ENCODE peak calls at places on chromosome 10, in five cellular contexts. One of them, this sample, is unnamed.

GRCh38 chr10:100470367-100470766 is 7.6 kb downstream of the WNT8B start:
- DNase-seq in prostate gland: no peak
- DNase-seq in colonic mucosa: no peak
- DNase-seq in AG10803: peak
- DNase-seq in SK-N-SH: no peak
- DNase-seq in this sample: no peak

GRCh38 chr10:119030421-119031250 is 1.1 kb downstream of the NANOS1 start:
- DNase-seq in SK-N-SH: peak
- DNase-seq in AG10803: peak
- DNase-seq in colonic mucosa: peak
- DNase-seq in prostate gland: peak
- DNase-seq in this sample: peak

GRCh38 chr10:77889277-77889903 is 37.2 kb downstream of the DLG5 start:
- DNase-seq in prostate gland: peak
- DNase-seq in SK-N-SH: no peak
- DNase-seq in AG10803: no peak
- DNase-seq in colonic mucosa: peak
- DNase-seq in this sample: no peak

GRCh38 chr10:87659571-87660483 is at the start of gene PAPSS2:
- DNase-seq in AG10803: peak
- DNase-seq in prostate gland: peak
- DNase-seq in colonic mucosa: peak
- DNase-seq in SK-N-SH: peak
- DNase-seq in this sample: peak

GRCh38 chr10:98074315-98074911 is 44.0 kb upstream of the CRTAC1 start:
- DNase-seq in AG10803: no peak
- DNase-seq in colonic mucosa: no peak
- DNase-seq in SK-N-SH: no peak
- DNase-seq in prostate gland: no peak
- DNase-seq in this sample: peak

GRCh38 chr10:20970044-20970443 is 72.9 kb upstream of the NEBL start:
- DNase-seq in prostate gland: no peak
- DNase-seq in colonic mucosa: no peak
- DNase-seq in SK-N-SH: no peak
- DNase-seq in AG10803: peak
- DNase-seq in this sample: peak

GRCh38 chr10:78535716-78536218 is 502.1 kb downstream of the RPS24 start:
- DNase-seq in AG10803: no peak
- DNase-seq in prostate gland: no peak
- DNase-seq in colonic mucosa: peak
- DNase-seq in SK-N-SH: no peak
- DNase-seq in this sample: no peak

GRCh38 chr10:90675621-90676020 is 182.2 kb downstream of the HTR7 start:
- DNase-seq in SK-N-SH: no peak
- DNase-seq in colonic mucosa: no peak
- DNase-seq in prostate gland: no peak
- DNase-seq in AG10803: peak
- DNase-seq in this sample: peak

GRCh38 chr10:106515206-106515790 is 649.2 kb downstream of the SORCS1 start:
- DNase-seq in SK-N-SH: no peak
- DNase-seq in AG10803: no peak
- DNase-seq in prostate gland: peak
- DNase-seq in colonic mucosa: no peak
- DNase-seq in this sample: no peak

GRCh38 chr10:12656518-12657142 is 307.3 kb downstream of the CAMK1D start:
- DNase-seq in colonic mucosa: no peak
- DNase-seq in SK-N-SH: peak
- DNase-seq in prostate gland: peak
- DNase-seq in AG10803: peak
- DNase-seq in this sample: peak

GRCh38 chr10:102393411-102394078 is 2.0 kb upstream of the NFKB2 start:
- DNase-seq in colonic mucosa: no peak
- DNase-seq in SK-N-SH: peak
- DNase-seq in AG10803: no peak
- DNase-seq in prostate gland: no peak
- DNase-seq in this sample: no peak

GRCh38 chr10:6114758-6115410 is 26.1 kb downstream of the RBM17 start:
- DNase-seq in colonic mucosa: no peak
- DNase-seq in AG10803: peak
- DNase-seq in prostate gland: no peak
- DNase-seq in SK-N-SH: no peak
- DNase-seq in this sample: peak

GRCh38 chr10:48564466-48565150 is 40.3 kb downstream of the ARHGAP22 start:
- DNase-seq in prostate gland: no peak
- DNase-seq in colonic mucosa: no peak
- DNase-seq in AG10803: no peak
- DNase-seq in SK-N-SH: no peak
- DNase-seq in this sample: no peak

GRCh38 chr10:78443900-78444571 is 410.4 kb downstream of the RPS24 start:
- DNase-seq in prostate gland: no peak
- DNase-seq in AG10803: no peak
- DNase-seq in SK-N-SH: no peak
- DNase-seq in colonic mucosa: no peak
- DNase-seq in this sample: no peak

GRCh38 chr10:30537586-30537985 is 92.0 kb downstream of the LYZL2 start:
- DNase-seq in SK-N-SH: no peak
- DNase-seq in AG10803: no peak
- DNase-seq in prostate gland: no peak
- DNase-seq in colonic mucosa: no peak
- DNase-seq in this sample: no peak

GRCh38 chr10:119849031-119849789 is 23.4 kb downstream of the MCMBP start:
- DNase-seq in colonic mucosa: no peak
- DNase-seq in SK-N-SH: no peak
- DNase-seq in prostate gland: no peak
- DNase-seq in AG10803: peak
- DNase-seq in this sample: peak

GRCh38 chr10:51238987-51239386 is 164.7 kb downstream of the PRKG1 start:
- DNase-seq in AG10803: no peak
- DNase-seq in prostate gland: no peak
- DNase-seq in colonic mucosa: no peak
- DNase-seq in SK-N-SH: no peak
- DNase-seq in this sample: no peak
- H3K4me3 ChIP-seq in AG10803: no peak
- H3K4me3 ChIP-seq in prostate gland: no peak
- H3K4me3 ChIP-seq in colonic mucosa: no peak
- H3K4me3 ChIP-seq in SK-N-SH: no peak
- H3K4me3 ChIP-seq in this sample: no peak

GRCh38 chr10:103667390-103667789 is 173.9 kb downstream of the NEURL1 start:
- DNase-seq in SK-N-SH: no peak
- DNase-seq in AG10803: no peak
- DNase-seq in colonic mucosa: no peak
- DNase-seq in prostate gland: no peak
- DNase-seq in this sample: peak

GRCh38 chr10:103665439-103665838 is 171.9 kb downstream of the NEURL1 start:
- DNase-seq in prostate gland: no peak
- DNase-seq in AG10803: no peak
- DNase-seq in colonic mucosa: no peak
- DNase-seq in SK-N-SH: no peak
- DNase-seq in this sample: no peak

GRCh38 chr10:103663802-103664201 is 170.3 kb downstream of the NEURL1 start:
- DNase-seq in colonic mucosa: no peak
- DNase-seq in AG10803: peak
- DNase-seq in prostate gland: peak
- DNase-seq in SK-N-SH: no peak
- DNase-seq in this sample: no peak

GRCh38 chr10:103666751-103667150 is 173.2 kb downstream of the NEURL1 start:
- DNase-seq in SK-N-SH: no peak
- DNase-seq in colonic mucosa: no peak
- DNase-seq in AG10803: no peak
- DNase-seq in prostate gland: no peak
- DNase-seq in this sample: no peak

GRCh38 chr10:103666109-103666508 is 172.6 kb downstream of the NEURL1 start:
- DNase-seq in AG10803: peak
- DNase-seq in colonic mucosa: peak
- DNase-seq in SK-N-SH: peak
- DNase-seq in prostate gland: no peak
- DNase-seq in this sample: peak
- TF ChIP-seq CTCF in AG10803: peak
- TF ChIP-seq CTCF in colonic mucosa: no peak
- TF ChIP-seq CTCF in SK-N-SH: peak
- TF ChIP-seq CTCF in prostate gland: no peak
- TF ChIP-seq CTCF in this sample: peak

GRCh38 chr10:46310851-46311250 is 24.1 kb downstream of the ANTXRL start:
- DNase-seq in AG10803: no peak
- DNase-seq in prostate gland: no peak
- DNase-seq in SK-N-SH: no peak
- DNase-seq in colonic mucosa: no peak
- DNase-seq in this sample: no peak

GRCh38 chr10:46308113-46308415 is 21.3 kb downstream of the ANTXRL start:
- DNase-seq in prostate gland: no peak
- DNase-seq in colonic mucosa: no peak
- DNase-seq in AG10803: no peak
- DNase-seq in SK-N-SH: no peak
- DNase-seq in this sample: no peak

GRCh38 chr10:46310143-46310514 is 23.3 kb downstream of the ANTXRL start:
- DNase-seq in SK-N-SH: no peak
- DNase-seq in colonic mucosa: no peak
- DNase-seq in prostate gland: no peak
- DNase-seq in AG10803: no peak
- DNase-seq in this sample: no peak

GRCh38 chr10:46308666-46309450 is 22.1 kb downstream of the ANTXRL start:
- DNase-seq in colonic mucosa: no peak
- DNase-seq in AG10803: no peak
- DNase-seq in SK-N-SH: no peak
- DNase-seq in prostate gland: no peak
- DNase-seq in this sample: no peak

GRCh38 chr10:46309511-46310142 is 22.8 kb downstream of the ANTXRL start:
- DNase-seq in colonic mucosa: no peak
- DNase-seq in prostate gland: no peak
- DNase-seq in AG10803: no peak
- DNase-seq in SK-N-SH: no peak
- DNase-seq in this sample: no peak
- H3K4me3 ChIP-seq in colonic mucosa: no peak
- H3K4me3 ChIP-seq in prostate gland: no peak
- H3K4me3 ChIP-seq in AG10803: no peak
- H3K4me3 ChIP-seq in SK-N-SH: no peak
- H3K4me3 ChIP-seq in this sample: no peak

GRCh38 chr10:116155191-116155590 is 117.8 kb downstream of the GFRA1 start:
- DNase-seq in AG10803: no peak
- DNase-seq in prostate gland: no peak
- DNase-seq in colonic mucosa: no peak
- DNase-seq in SK-N-SH: no peak
- DNase-seq in this sample: no peak

GRCh38 chr10:116147162-116147906 is 125.7 kb downstream of the GFRA1 start:
- DNase-seq in SK-N-SH: no peak
- DNase-seq in AG10803: no peak
- DNase-seq in prostate gland: no peak
- DNase-seq in colonic mucosa: no peak
- DNase-seq in this sample: no peak

GRCh38 chr10:116146374-116146773 is 126.6 kb downstream of the GFRA1 start:
- DNase-seq in prostate gland: no peak
- DNase-seq in colonic mucosa: no peak
- DNase-seq in SK-N-SH: no peak
- DNase-seq in AG10803: peak
- DNase-seq in this sample: no peak

GRCh38 chr10:116151076-116151475 is 121.9 kb downstream of the GFRA1 start:
- DNase-seq in SK-N-SH: no peak
- DNase-seq in AG10803: peak
- DNase-seq in prostate gland: no peak
- DNase-seq in colonic mucosa: no peak
- DNase-seq in this sample: no peak
- TF ChIP-seq CTCF in SK-N-SH: no peak
- TF ChIP-seq CTCF in AG10803: no peak
- TF ChIP-seq CTCF in prostate gland: no peak
- TF ChIP-seq CTCF in colonic mucosa: no peak
- TF ChIP-seq CTCF in this sample: no peak

DNA sequence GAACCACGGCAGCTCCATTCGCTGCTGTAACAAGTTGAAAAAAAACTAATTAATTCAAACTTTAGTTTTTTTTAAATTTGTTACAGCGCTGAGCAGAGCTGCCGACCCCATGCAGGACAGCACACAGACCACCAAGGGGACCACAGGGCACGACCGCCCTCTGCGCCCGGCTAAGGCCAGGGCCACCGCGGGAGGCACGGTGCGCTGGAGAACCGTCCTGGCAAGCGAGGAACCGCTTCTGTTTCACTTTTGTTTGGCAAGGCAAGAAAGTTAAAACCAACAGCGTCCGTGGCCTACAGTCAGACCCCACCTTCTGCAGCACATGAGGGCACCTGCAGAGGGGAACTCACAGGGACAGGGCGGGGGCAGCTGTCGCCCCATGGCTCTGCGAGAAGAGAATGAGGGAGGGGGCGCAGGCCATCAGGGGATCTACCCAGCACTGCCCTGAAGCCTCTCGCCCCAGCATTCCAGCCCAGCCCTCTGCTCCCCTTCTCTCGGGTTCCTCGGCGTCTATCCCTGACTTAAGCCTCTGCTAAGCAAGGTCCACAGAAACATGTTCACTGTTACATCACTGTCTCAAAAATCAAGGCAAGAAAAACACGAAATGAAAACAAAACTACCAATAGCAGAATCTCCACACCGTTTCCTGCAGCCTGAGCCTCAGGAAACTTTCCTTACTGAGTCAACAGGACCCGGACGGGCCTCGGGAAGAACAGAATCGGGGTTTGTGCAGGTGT is 204.4 kb downstream of the DIP2C start:
- DNase-seq in SK-N-SH: no peak
- DNase-seq in prostate gland: no peak
- DNase-seq in AG10803: no peak
- DNase-seq in colonic mucosa: peak
- DNase-seq in this sample: peak
- H3K4me3 ChIP-seq in SK-N-SH: no peak
- H3K4me3 ChIP-seq in prostate gland: peak
- H3K4me3 ChIP-seq in AG10803: peak
- H3K4me3 ChIP-seq in colonic mucosa: peak
- H3K4me3 ChIP-seq in this sample: peak

GRCh38 chr10:57599440-57599839 is 668.3 kb downstream of the IPMK start:
- DNase-seq in AG10803: no peak
- DNase-seq in SK-N-SH: no peak
- DNase-seq in prostate gland: no peak
- DNase-seq in colonic mucosa: no peak
- DNase-seq in this sample: no peak

GRCh38 chr10:57593983-57594573 is 673.6 kb downstream of the IPMK start:
- DNase-seq in prostate gland: no peak
- DNase-seq in colonic mucosa: no peak
- DNase-seq in SK-N-SH: peak
- DNase-seq in AG10803: no peak
- DNase-seq in this sample: no peak
- TF ChIP-seq CTCF in prostate gland: no peak
- TF ChIP-seq CTCF in colonic mucosa: no peak
- TF ChIP-seq CTCF in SK-N-SH: peak
- TF ChIP-seq CTCF in AG10803: no peak
- TF ChIP-seq CTCF in this sample: peak